ENCODE peak calls at places on chromosomes 6 and 20, in nine cellular contexts. P is iris pigment epithelial cell; X is H1; Q is activated naive CD4-positive, alpha-beta T cell treated with Interleukin-2 at 50 U/mL for 16 hours; E is EL; F is SW 1271; K is substantia nigra; D is GM23248; V is T-helper 2 cell treated with Interferon-gamma antibody and Interleukin-4, amounts not matched to agents 5 μg/mL and 100 μg/mL, for 36 hours. J is an unnamed sample.
A peak's percentile ranks its signal among the peaks of the same experiment; 100 is the strongest.

GRCh38 chr6:106702046-106702445 is 72.7 kb downstream of the QRSL1 start:
- DNase-seq in Q (no peak), D (no peak), P (no peak), E (no peak), V (no peak), X (no peak), F (no peak), K (no peak), J (no peak)

GRCh38 chr20:43938932-43939761 is 24.5 kb downstream of the TOX2 start:
- DNase-seq in Q (no peak), F (peak; percentile 22), E (peak; percentile 99), V (no peak), X (no peak), P (peak; percentile 100), K (no peak), D (peak; percentile 100), J (no peak)

GRCh38 chr20:62745279-62745958 is 36.8 kb downstream of the NTSR1 start:
- DNase-seq in X (no peak), F (no peak), D (no peak), Q (no peak), E (no peak), P (no peak), K (no peak), V (no peak), J (no peak)

GRCh38 chr6:115882174-115882573 is 178.5 kb downstream of the FRK start:
- DNase-seq in F (no peak), V (no peak), P (no peak), D (no peak), K (no peak), Q (no peak), X (no peak), E (no peak), J (no peak)

GRCh38 chr6:5197084-5197483 is 63.7 kb downstream of the LYRM4 start:
- DNase-seq in F (no peak), K (no peak), P (no peak), E (no peak), V (no peak), X (no peak), Q (no peak), D (no peak), J (no peak)

GRCh38 chr6:89999995-90000825 is 105.9 kb downstream of the GJA10 start:
- DNase-seq in K (no peak), D (no peak), P (no peak), X (no peak), Q (no peak), V (peak; percentile 3), E (no peak), F (no peak), J (no peak)

GRCh38 chr20:55472704-55473103 is 532.6 kb downstream of the CBLN4 start:
- DNase-seq in X (no peak), P (no peak), D (no peak), K (no peak), Q (no peak), E (no peak), V (no peak), F (no peak), J (no peak)

GRCh38 chr6:135791441-135791840 is 60.1 kb upstream of the PDE7B start:
- DNase-seq in K (no peak), E (no peak), X (no peak), D (no peak), P (no peak), Q (no peak), V (no peak), F (no peak), J (no peak)

GRCh38 chr6:110672122-110672521 is 143.1 kb downstream of the CDK19 start:
- DNase-seq in E (no peak), P (no peak), V (no peak), K (no peak), D (no peak), F (no peak), Q (no peak), X (no peak), J (no peak)

GRCh38 chr6:322205-322930 is 30.1 kb downstream of the DUSP22 start:
- DNase-seq in D (no peak), P (no peak), F (no peak), Q (no peak), E (no peak), X (no peak), K (no peak), V (no peak), J (no peak)

GRCh38 chr6:123953920-123954319 is 150.3 kb downstream of the NKAIN2 start:
- DNase-seq in V (no peak), F (no peak), D (no peak), P (no peak), Q (no peak), K (no peak), X (no peak), E (no peak), J (no peak)

GRCh38 chr6:44499609-44500008 is 112.1 kb downstream of the CDC5L start:
- DNase-seq in D (no peak), P (no peak), E (no peak), F (no peak), V (no peak), K (no peak), Q (no peak), X (no peak), J (no peak)

GRCh38 chr6:30002871-30003270 is 58.2 kb upstream of the POLR1H start:
- DNase-seq in D (peak; percentile 79), K (no peak), V (no peak), P (peak; percentile 34), E (peak; percentile 48), Q (no peak), F (no peak), X (no peak), J (no peak)

GRCh38 chr20:31943052-31943471 is 8.8 kb downstream of the PDRG1 start:
- DNase-seq in Q (no peak), F (no peak), P (no peak), E (no peak), V (no peak), X (no peak), D (no peak), K (no peak), J (no peak)

GRCh38 chr6:31578461-31579118 is 3.2 kb downstream of the TNF start:
- DNase-seq in P (no peak), K (no peak), X (peak; percentile 61), Q (peak; percentile 12), D (no peak), E (no peak), F (no peak), V (no peak), J (no peak)

GRCh38 chr20:64095455-64095854 is 11.3 kb upstream of the LKAAEAR1 start:
- DNase-seq in P (no peak), X (no peak), K (no peak), E (no peak), Q (no peak), D (no peak), F (no peak), V (no peak), J (no peak)

GRCh38 chr20:19937651-19938420 is 79.3 kb upstream of the NAA20 start:
- DNase-seq in Q (peak; percentile 12), D (no peak), P (no peak), V (peak; percentile 59), E (no peak), X (no peak), F (no peak), K (no peak), J (no peak)

GRCh38 chr6:16783485-16783884 is 22.2 kb upstream of the ATXN1 start:
- DNase-seq in E (no peak), X (no peak), K (no peak), V (no peak), D (no peak), P (no peak), Q (no peak), F (no peak), J (no peak)

GRCh38 chr20:51631011-51631950 is 88.8 kb upstream of the NFATC2 start:
- DNase-seq in X (no peak), F (peak; percentile 77), V (peak; percentile 73), K (no peak), Q (peak; percentile 49), E (peak; percentile 97), D (peak; percentile 96), P (peak; percentile 99), J (peak; percentile 54)